ENCODE peak calls at places on chromosomes 4 and X, in eight cellular contexts. G, R, Z, B, P, F, V and O are unnamed samples.

GRCh38 chr4:105550641-105551040 is 1.8 kb upstream of the ARHGEF38 start:
- DNase-seq in Z (no peak), G (no peak), R (no peak), F (no peak), B (no peak), V (no peak), P (no peak), O (no peak)

GRCh38 chrX:112094729-112095128 is 12.2 kb upstream of the TRPC5 start:
- DNase-seq in V (no peak), F (no peak), Z (no peak), B (no peak), P (no peak), R (no peak), G (no peak), O (no peak)

GRCh38 chr4:162232349-162232748 is 68.5 kb upstream of the FSTL5 start:
- DNase-seq in F (no peak), P (no peak), V (no peak), G (no peak), Z (no peak), R (no peak), B (no peak), O (no peak)

GRCh38 chr4:182338731-182339130 is 95.5 kb downstream of the TENM3 start:
- DNase-seq in G (no peak), Z (peak), V (no peak), B (no peak), R (no peak), F (no peak), P (no peak), O (no peak)

GRCh38 chr4:38860788-38861424 is 4.3 kb upstream of the TLR6 start:
- DNase-seq in V (peak), R (peak), Z (no peak), G (no peak), P (no peak), B (peak), F (no peak), O (no peak)

GRCh38 chrX:115559672-115560071 is 1.3 kb upstream of the PLS3 start:
- DNase-seq in F (no peak), R (peak), B (no peak), V (no peak), Z (no peak), G (no peak), P (no peak), O (no peak)

GRCh38 chr4:6768539-6768905 is 14.0 kb upstream of the KIAA0232 start:
- DNase-seq in R (no peak), F (no peak), V (no peak), P (peak), G (no peak), Z (peak), B (no peak), O (no peak)

GRCh38 chrX:19535481-19535880 is 20.2 kb upstream of the MAP3K15 start:
- DNase-seq in R (peak), G (no peak), P (no peak), Z (no peak), F (no peak), B (no peak), V (no peak), O (no peak)

GRCh38 chr4:29540439-29541102 is 1179.6 kb upstream of the PCDH7 start:
- DNase-seq in F (no peak), Z (no peak), G (no peak), V (no peak), P (no peak), B (no peak), R (no peak), O (no peak)

GRCh38 chr4:73435984-73436383 is at the start of gene AFP:
- DNase-seq in B (no peak), V (no peak), F (no peak), G (no peak), R (no peak), P (no peak), Z (no peak), O (no peak)

GRCh38 chr4:122898370-122899150 is 23.8 kb downstream of the NUDT6 start:
- DNase-seq in B (no peak), G (peak), P (no peak), Z (peak), R (no peak), F (no peak), V (no peak), O (no peak)

GRCh38 chr4:41145571-41146078 is 68.7 kb downstream of the APBB2 start:
- DNase-seq in G (no peak), R (no peak), B (no peak), Z (peak), V (no peak), P (no peak), F (no peak), O (peak)

GRCh38 chr4:41143721-41144379 is 70.5 kb downstream of the APBB2 start:
- DNase-seq in R (no peak), P (no peak), Z (peak), B (no peak), F (no peak), G (no peak), V (no peak), O (no peak)

GRCh38 chr4:41142946-41143720 is 71.2 kb downstream of the APBB2 start:
- DNase-seq in R (peak), P (peak), B (peak), G (peak), F (peak), V (no peak), Z (peak), O (no peak)

GRCh38 chr4:41146196-41146595 is 68.1 kb downstream of the APBB2 start:
- DNase-seq in P (no peak), Z (peak), R (no peak), F (no peak), V (no peak), B (no peak), G (no peak), O (no peak)

GRCh38 chr4:41144812-41145211 is 69.5 kb downstream of the APBB2 start:
- DNase-seq in V (no peak), R (no peak), B (no peak), Z (peak), G (no peak), P (no peak), F (no peak), O (no peak)
- H3K27ac ChIP-seq in V (no peak), R (peak), B (peak), Z (peak), G (peak), P (peak), F (peak), O (peak)

GRCh38 chr4:26861434-26862186 is 969 bp downstream of the STIM2 start:
- DNase-seq in B (peak), R (peak), F (peak), G (peak), Z (peak), V (peak), P (peak), O (peak)

GRCh38 chr4:26860157-26860921 is at the start of gene STIM2:
- DNase-seq in Z (peak), P (peak), G (peak), B (peak), V (peak), F (peak), R (peak), O (peak)

GRCh38 chr4:26863512-26863911 is 2.9 kb downstream of the STIM2 start:
- DNase-seq in P (no peak), Z (no peak), R (no peak), B (no peak), F (no peak), V (no peak), G (no peak), O (no peak)

GRCh38 chr4:26860922-26861433 is 337 bp downstream of the STIM2 start:
- DNase-seq in R (peak), V (no peak), G (peak), P (peak), Z (peak), B (peak), F (peak), O (peak)

GRCh38 chr4:26862381-26862915 is 1.8 kb downstream of the STIM2 start:
- DNase-seq in V (no peak), R (no peak), G (no peak), F (no peak), Z (no peak), B (no peak), P (no peak), O (no peak)
- H3K27ac ChIP-seq in V (peak), R (peak), G (no peak), F (no peak), Z (no peak), B (peak), P (peak), O (no peak)

GRCh38 chr4:138241281-138242075 is 671 bp downstream of the SLC7A11 start:
- DNase-seq in B (no peak), G (peak), R (peak), Z (peak), V (no peak), F (no peak), P (no peak), O (no peak)
- H3K27ac ChIP-seq in B (no peak), G (peak), R (peak), Z (peak), V (peak), F (no peak), P (no peak), O (peak)

DNA sequence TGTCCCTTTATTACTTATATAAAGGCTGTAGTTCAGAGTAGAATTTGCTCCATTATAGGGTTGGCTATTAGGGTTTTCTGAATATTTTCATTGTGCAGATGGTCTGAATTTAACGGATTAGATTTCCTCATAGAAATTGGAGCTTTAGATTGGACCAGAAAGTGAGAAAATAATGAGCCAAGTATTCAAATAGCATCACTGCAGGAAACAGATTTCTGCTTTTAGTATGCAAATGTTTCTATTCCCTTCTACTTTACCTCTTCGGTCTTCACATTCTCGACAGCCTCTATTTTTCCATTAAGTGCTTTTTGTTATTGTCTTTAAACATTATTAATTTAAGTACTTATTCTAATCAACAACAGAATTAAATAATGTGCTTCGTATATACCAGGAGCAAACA is 55.4 kb downstream of the TRIM2 start:
- DNase-seq in Z (no peak), G (no peak), R (no peak), F (no peak), P (no peak), V (no peak), B (no peak), O (no peak)
- H3K27ac ChIP-seq in Z (no peak), G (no peak), R (no peak), F (no peak), P (no peak), V (no peak), B (no peak), O (no peak)

GRCh38 chr4:26936284-26937065 is 75.8 kb downstream of the STIM2 start:
- DNase-seq in R (no peak), G (peak), F (no peak), V (no peak), Z (peak), B (no peak), P (no peak), O (no peak)
- H3K27ac ChIP-seq in R (no peak), G (no peak), F (no peak), V (no peak), Z (no peak), B (no peak), P (no peak), O (no peak)

DNA sequence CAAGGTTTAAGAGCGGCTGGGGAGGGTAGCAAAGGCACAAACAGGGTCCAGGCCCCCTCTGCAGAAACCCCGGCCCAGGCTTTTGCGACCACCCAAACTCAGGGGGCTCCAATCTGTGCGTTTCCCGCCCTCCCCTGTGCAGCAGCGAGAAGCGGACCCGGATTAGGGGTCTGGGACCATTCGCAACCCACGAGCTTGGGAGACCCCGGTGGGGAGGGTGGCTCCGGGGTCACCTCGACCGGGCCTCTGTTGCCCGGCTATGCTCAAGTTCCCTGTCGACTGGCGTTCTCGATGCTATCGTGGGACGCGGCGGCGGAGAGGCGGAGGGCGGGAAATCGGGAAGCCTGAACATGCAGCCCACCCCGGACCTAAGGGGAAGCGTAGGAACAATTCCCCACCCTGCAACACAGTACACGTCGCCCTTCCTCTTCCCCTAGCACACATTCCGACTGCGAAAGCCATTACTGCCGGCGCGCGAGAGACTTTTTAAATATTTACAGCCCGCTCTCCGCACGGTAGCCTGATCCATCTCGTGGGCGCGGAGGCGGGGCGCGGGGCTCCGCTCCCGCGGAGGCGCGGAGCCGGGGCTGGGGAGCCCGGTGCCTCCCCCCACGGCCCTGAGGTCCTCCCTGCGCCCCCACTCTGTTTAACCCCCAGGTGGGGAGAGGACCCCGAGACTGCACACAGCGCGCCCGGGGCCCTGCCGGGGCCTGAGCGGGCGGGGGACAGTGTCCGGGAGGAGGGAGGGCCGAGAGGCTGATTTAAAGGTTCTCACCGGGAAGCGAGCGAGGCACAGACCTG is 48.1 kb upstream of the BCOR start:
- DNase-seq in R (no peak), B (no peak), Z (no peak), F (no peak), V (no peak), G (no peak), P (no peak), O (no peak)
- H3K27ac ChIP-seq in R (no peak), B (peak), Z (no peak), F (no peak), V (no peak), G (no peak), P (peak), O (no peak)

DNA sequence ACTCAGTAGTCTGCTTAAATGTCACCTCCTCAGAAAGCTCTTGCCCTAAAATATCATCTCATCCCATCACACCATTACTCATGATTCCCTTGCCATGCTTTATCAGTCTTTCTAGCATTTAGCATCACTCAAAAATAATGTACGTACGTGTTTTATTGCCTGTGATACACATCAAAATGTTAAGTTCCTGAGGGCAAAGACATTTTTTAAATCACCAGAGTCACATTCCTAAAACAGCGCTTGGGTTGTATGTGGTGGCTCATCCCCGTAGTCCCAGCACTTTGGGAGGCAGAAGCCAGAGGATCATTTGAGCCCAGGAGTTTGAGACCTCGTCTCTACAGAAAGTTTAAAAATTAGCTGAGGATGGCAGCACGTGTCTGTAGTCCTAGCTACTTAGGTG is 21.3 kb upstream of the PDLIM5 start:
- DNase-seq in Z (no peak), B (no peak), R (no peak), G (no peak), F (no peak), V (no peak), P (no peak), O (no peak)
- H3K27ac ChIP-seq in Z (no peak), B (no peak), R (no peak), G (no peak), F (no peak), V (no peak), P (no peak), O (no peak)

GRCh38 chr4:42262701-42263490 is 110.4 kb upstream of the BEND4 start:
- DNase-seq in B (no peak), Z (no peak), G (no peak), V (no peak), F (no peak), R (no peak), P (no peak), O (no peak)
- H3K27ac ChIP-seq in B (peak), Z (no peak), G (no peak), V (no peak), F (peak), R (no peak), P (no peak), O (no peak)